ENCODE peak calls at places on chromosomes 2 and 18, in eight cellular contexts. G is stimulated activated CD4-positive, alpha-beta T cell treated with anti-CD3 and anti-CD28 coated beads, Interleukin-15, amount 100 ng/mL, for 24 hours; Z is GM19239; L is amniotic epithelial cell; K is KBM-7; X is HS-5; H is GM23248; D is epithelial cell of esophagus. E is an unnamed sample.

GRCh38 chr2:9057939-9058761 is 54.7 kb upstream of the MBOAT2 start:
- DNase-seq in G (no peak), Z (no peak), L (peak), K (no peak), X (no peak), H (peak), D (peak), E (peak)

GRCh38 chr18:21656402-21656801 is 44.3 kb downstream of the SNRPD1 start:
- DNase-seq in G (no peak), Z (no peak), L (peak), K (no peak), X (peak), H (peak), D (no peak), E (peak)

GRCh38 chr2:216918088-216918680 is 58.3 kb upstream of the TNP1 start:
- DNase-seq in G (no peak), Z (no peak), L (peak), K (no peak), X (peak), H (peak), D (peak), E (peak)

GRCh38 chr2:106561356-106561755 is 74.2 kb downstream of the CD8B2 start:
- DNase-seq in G (no peak), Z (no peak), L (no peak), K (no peak), X (no peak), H (no peak), D (no peak), E (no peak)

GRCh38 chr2:57920342-57920939 is 126.2 kb upstream of the VRK2 start:
- DNase-seq in G (no peak), Z (no peak), L (no peak), K (no peak), X (no peak), H (no peak), D (no peak), E (no peak)

GRCh38 chr18:79043288-79043687 is 25.9 kb upstream of the ATP9B start:
- DNase-seq in G (no peak), Z (no peak), L (no peak), K (no peak), X (no peak), H (peak), D (no peak), E (no peak)

GRCh38 chr2:121006783-121007489 is 271.3 kb downstream of the GLI2 start:
- DNase-seq in G (no peak), Z (no peak), L (no peak), K (no peak), X (no peak), H (no peak), D (no peak), E (no peak)

GRCh38 chr2:127630409-127631183 is 15.4 kb upstream of the GPR17 start:
- DNase-seq in G (no peak), Z (no peak), L (no peak), K (no peak), X (no peak), H (no peak), D (no peak), E (no peak)

GRCh38 chr2:86078801-86079545 is 26.7 kb downstream of the POLR1A start:
- DNase-seq in G (no peak), Z (peak), L (peak), K (peak), X (no peak), H (peak), D (peak), E (peak)

GRCh38 chr18:77554061-77554460 is 304.4 kb downstream of the GALR1 start:
- DNase-seq in G (no peak), Z (no peak), L (no peak), K (no peak), X (no peak), H (no peak), D (no peak), E (no peak)

GRCh38 chr18:43060020-43060419 is 55.5 kb downstream of the RIT2 start:
- DNase-seq in G (no peak), Z (no peak), L (no peak), K (no peak), X (peak), H (no peak), D (no peak), E (peak)

GRCh38 chr18:66599190-66599589 is 4.7 kb downstream of the CDH19 start:
- DNase-seq in G (no peak), Z (no peak), L (no peak), K (no peak), X (no peak), H (no peak), D (no peak), E (no peak)

GRCh38 chr2:20506281-20506685 is 59.4 kb downstream of the RHOB start:
- DNase-seq in G (no peak), Z (no peak), L (peak), K (no peak), X (no peak), H (peak), D (peak), E (peak)

GRCh38 chr2:120522151-120522751 is 176.3 kb downstream of the INHBB start:
- DNase-seq in G (no peak), Z (no peak), L (peak), K (no peak), X (no peak), H (no peak), D (no peak), E (peak)